ENCODE peak calls at places on chromosomes 12 and 14, in five cellular contexts. W is CD8-positive, alpha-beta T cell; K is heart left ventricle; T is right cardiac atrium; Y is H9. I is an unnamed sample.
A peak's percentile ranks its signal among the peaks of the same experiment; 100 is the strongest.

GRCh38 chr12:3261782-3262359 is 184.7 kb downstream of the TSPAN9 start:
- DNase-seq in W (no peak), K (no peak), T (peak; percentile 64), Y (no peak), I (no peak)

GRCh38 chr12:85920324-85920947 is 46.3 kb downstream of the NTS start:
- DNase-seq in W (no peak), K (no peak), T (no peak), Y (no peak), I (peak; percentile 69)

GRCh38 chr12:70798016-70798768 is 122.3 kb downstream of the PTPRR start:
- DNase-seq in W (no peak), K (no peak), T (no peak), Y (no peak), I (no peak)

GRCh38 chr12:71548906-71549305 is 109.3 kb downstream of the LGR5 start:
- DNase-seq in W (no peak), K (no peak), T (no peak), Y (no peak), I (no peak)

GRCh38 chr12:131204416-131205311 is 251.0 kb downstream of the ADGRD1 start:
- DNase-seq in W (no peak), K (no peak), T (no peak), Y (peak; percentile 35), I (no peak)

GRCh38 chr12:123077298-123078113 is 73.4 kb downstream of the PITPNM2 start:
- DNase-seq in W (no peak), K (no peak), T (no peak), Y (no peak), I (no peak)

GRCh38 chr14:75982724-75983358 is 1.0 kb upstream of the TGFB3 start:
- DNase-seq in W (no peak), K (peak; percentile 80), T (peak; percentile 87), Y (no peak), I (peak; percentile 82)

GRCh38 chr14:91264151-91265150 is 19.9 kb upstream of the GPR68 start:
- DNase-seq in W (peak; percentile 27), K (no peak), T (peak; percentile 70), Y (peak; percentile 41), I (no peak)

GRCh38 chr12:40515041-40515825 is 177.0 kb upstream of the CNTN1 start:
- DNase-seq in W (no peak), K (no peak), T (no peak), Y (no peak), I (peak; percentile 60)

GRCh38 chr14:61860294-61860918 is 98.2 kb downstream of the SNAPC1 start:
- DNase-seq in W (peak; percentile 50), K (peak; percentile 28), T (peak; percentile 67), Y (peak; percentile 67), I (peak; percentile 57)

GRCh38 chr12:93634416-93634815 is 42.8 kb upstream of the CRADD start:
- DNase-seq in W (no peak), K (no peak), T (no peak), Y (no peak), I (no peak)

GRCh38 chr12:9590441-9590840 is 17.3 kb downstream of the KLRB1 start:
- DNase-seq in W (no peak), K (no peak), T (no peak), Y (no peak), I (no peak)

GRCh38 chr12:100234591-100235304 is 32.1 kb downstream of the DEPDC4 start:
- DNase-seq in W (peak; percentile 5), K (no peak), T (no peak), Y (no peak), I (peak; percentile 72)

GRCh38 chr12:38905480-38906351 is at the start of gene CPNE8:
- DNase-seq in W (peak; percentile 11), K (peak; percentile 86), T (peak; percentile 95), Y (peak; percentile 75), I (peak; percentile 10)

GRCh38 chr12:24719293-24719721 is 229.6 kb downstream of the BCAT1 start:
- DNase-seq in W (no peak), K (no peak), T (no peak), Y (no peak), I (peak; percentile 35)

GRCh38 chr12:41452838-41453237 is 264.7 kb downstream of the PDZRN4 start:
- DNase-seq in W (no peak), K (no peak), T (no peak), Y (no peak), I (no peak)

GRCh38 chr12:50934371-50934851 is 17.9 kb upstream of the HIGD1C start:
- DNase-seq in W (no peak), K (no peak), T (no peak), Y (no peak), I (no peak)
- H3K4me1 ChIP-seq in W (no peaks in the 10 kb centered on the region), K (peaks cover 7% of the 10 kb centered on the region), T (peaks cover 6% of the 10 kb centered on the region), Y (peaks cover 6% of the 10 kb centered on the region), I (peaks cover 6% of the 10 kb centered on the region)

GRCh38 chr14:104979758-104980591 is 1.8 kb upstream of the AHNAK2 start:
- DNase-seq in W (no peak), K (peak; percentile 76), T (peak; percentile 72), Y (peak; percentile 32), I (no peak)

GRCh38 chr14:104977681-104978647 is at the start of gene AHNAK2:
- DNase-seq in W (peak; percentile 53), K (peak; percentile 75), T (peak; percentile 94), Y (peak; percentile 92), I (peak; percentile 76)

GRCh38 chr14:104977008-104977680 is 1.0 kb downstream of the AHNAK2 start:
- DNase-seq in W (no peak), K (no peak), T (peak; percentile 65), Y (no peak), I (no peak)

GRCh38 chr14:104980601-104981531 is 2.7 kb upstream of the AHNAK2 start:
- DNase-seq in W (no peak), K (no peak), T (peak; percentile 28), Y (no peak), I (no peak)

DNA sequence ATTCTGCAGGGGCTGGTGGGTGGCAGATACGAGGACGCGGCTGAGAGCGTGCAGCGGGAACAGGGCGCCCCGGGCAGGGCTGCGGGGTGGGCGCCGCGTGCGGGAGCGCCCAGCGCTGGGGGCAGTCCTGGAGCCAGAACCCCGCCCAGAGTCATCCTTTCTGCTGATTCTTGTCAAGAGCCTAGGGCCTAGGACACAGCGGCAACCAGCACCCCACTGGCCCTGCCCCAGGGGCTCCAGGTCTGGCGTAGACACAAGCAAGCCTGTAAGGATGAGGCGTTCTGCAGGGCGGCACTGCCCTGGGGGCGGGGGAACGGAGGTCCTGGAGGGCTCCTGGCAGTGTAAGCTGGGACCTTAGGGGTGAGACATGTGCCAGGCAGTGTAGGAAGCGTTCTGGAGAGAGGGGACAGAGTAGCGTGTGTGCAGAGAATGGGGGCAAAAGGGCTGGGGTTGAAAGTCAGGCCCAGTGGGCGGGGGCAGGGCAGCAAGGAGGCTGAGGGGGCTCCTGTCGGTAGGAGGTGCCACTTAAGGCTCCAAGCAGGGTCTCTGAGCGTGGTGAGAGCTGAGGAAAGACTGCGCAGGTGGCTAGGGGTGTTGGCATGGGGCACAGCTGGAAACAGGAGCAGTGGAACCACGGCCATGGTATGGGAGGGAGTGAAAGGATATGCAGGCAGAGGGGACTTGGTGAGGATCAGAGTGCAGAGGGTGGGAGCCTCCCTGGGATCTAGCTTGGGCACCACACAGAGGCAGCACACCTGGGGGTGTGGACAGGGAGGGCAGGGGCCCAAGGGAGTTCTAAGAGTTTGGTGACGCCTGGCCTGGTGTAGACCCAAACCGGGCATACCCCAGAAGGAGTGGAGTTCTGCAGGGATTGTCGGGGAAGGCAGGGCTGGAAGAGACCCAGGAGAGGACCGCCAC is 859 bp upstream of the AHNAK2 start:
- DNase-seq in W (no peak), K (no peak), T (peak; percentile 53), Y (peak; percentile 38), I (no peak)
- H3K27me3 ChIP-seq in W (peaks cover 9% of the 10 kb centered on the region), K (no peaks in the 10 kb centered on the region), T (no peaks in the 10 kb centered on the region), Y (peaks cover 14% of the 10 kb centered on the region), I (no peaks in the 10 kb centered on the region)

DNA sequence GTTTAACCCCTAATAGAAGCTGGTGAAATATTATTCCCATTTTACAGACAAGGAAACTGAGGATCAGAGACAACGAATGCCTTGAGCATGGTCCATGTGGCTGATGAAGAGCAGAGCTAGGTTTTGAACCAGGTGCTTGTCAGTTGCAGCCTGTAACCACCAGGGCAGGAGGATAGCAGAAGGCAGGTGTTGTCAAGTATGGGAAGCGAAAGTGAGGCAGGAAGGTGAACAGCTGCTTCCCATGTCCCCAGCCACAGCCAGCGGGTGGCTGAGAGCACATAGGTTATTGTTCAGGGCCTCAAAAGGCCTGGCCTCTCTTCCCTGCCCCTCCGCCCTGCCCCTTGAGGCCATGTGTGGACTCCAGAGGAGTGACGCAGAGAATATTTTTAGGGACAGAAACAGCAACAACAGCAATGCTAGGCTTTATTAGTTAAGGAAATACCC is 39.6 kb downstream of the IQSEC3 start:
- DNase-seq in W (no peak), K (peak; percentile 60), T (peak; percentile 36), Y (peak; percentile 88), I (no peak)
- H3K4me1 ChIP-seq in W (peaks cover 16% of the 10 kb centered on the region), K (no peaks in the 10 kb centered on the region), T (no peaks in the 10 kb centered on the region), Y (peaks cover 9% of the 10 kb centered on the region), I (no peaks in the 10 kb centered on the region)

GRCh38 chr12:105083551-105084105 is 630 bp downstream of the ALDH1L2 start:
- DNase-seq in W (no peak), K (peak; percentile 33), T (peak; percentile 89), Y (peak; percentile 46), I (peak; percentile 50)
- H3K27me3 ChIP-seq in W (peaks cover 25% of the 10 kb centered on the region), K (no peaks in the 10 kb centered on the region), T (no peaks in the 10 kb centered on the region), Y (no peaks in the 10 kb centered on the region), I (no peaks in the 10 kb centered on the region)

GRCh38 chr12:55708695-55709233 is 1.1 kb upstream of the ITGA7 start:
- DNase-seq in W (no peak), K (peak; percentile 80), T (peak; percentile 78), Y (no peak), I (no peak)
- H3K4me1 ChIP-seq in W (peaks cover 16% of the 10 kb centered on the region), K (peaks cover 13% of the 10 kb centered on the region), T (peaks cover 8% of the 10 kb centered on the region), Y (peaks cover 2% of the 10 kb centered on the region), I (peaks cover 14% of the 10 kb centered on the region)

GRCh38 chr14:99733551-99734405 is 49.7 kb downstream of the CYP46A1 start:
- DNase-seq in W (no peak), K (peak; percentile 71), T (peak; percentile 85), Y (peak; percentile 24), I (no peak)

GRCh38 chr14:99736600-99737371 is 52.7 kb downstream of the CYP46A1 start:
- DNase-seq in W (no peak), K (peak; percentile 81), T (peak; percentile 84), Y (no peak), I (no peak)

GRCh38 chr14:99737451-99737951 is 53.4 kb downstream of the CYP46A1 start:
- DNase-seq in W (no peak), K (peak; percentile 81), T (peak; percentile 91), Y (no peak), I (no peak)

GRCh38 chr14:99734406-99735051 is 50.4 kb downstream of the CYP46A1 start:
- DNase-seq in W (no peak), K (peak; percentile 12), T (peak; percentile 54), Y (peak; percentile 27), I (no peak)

DNA sequence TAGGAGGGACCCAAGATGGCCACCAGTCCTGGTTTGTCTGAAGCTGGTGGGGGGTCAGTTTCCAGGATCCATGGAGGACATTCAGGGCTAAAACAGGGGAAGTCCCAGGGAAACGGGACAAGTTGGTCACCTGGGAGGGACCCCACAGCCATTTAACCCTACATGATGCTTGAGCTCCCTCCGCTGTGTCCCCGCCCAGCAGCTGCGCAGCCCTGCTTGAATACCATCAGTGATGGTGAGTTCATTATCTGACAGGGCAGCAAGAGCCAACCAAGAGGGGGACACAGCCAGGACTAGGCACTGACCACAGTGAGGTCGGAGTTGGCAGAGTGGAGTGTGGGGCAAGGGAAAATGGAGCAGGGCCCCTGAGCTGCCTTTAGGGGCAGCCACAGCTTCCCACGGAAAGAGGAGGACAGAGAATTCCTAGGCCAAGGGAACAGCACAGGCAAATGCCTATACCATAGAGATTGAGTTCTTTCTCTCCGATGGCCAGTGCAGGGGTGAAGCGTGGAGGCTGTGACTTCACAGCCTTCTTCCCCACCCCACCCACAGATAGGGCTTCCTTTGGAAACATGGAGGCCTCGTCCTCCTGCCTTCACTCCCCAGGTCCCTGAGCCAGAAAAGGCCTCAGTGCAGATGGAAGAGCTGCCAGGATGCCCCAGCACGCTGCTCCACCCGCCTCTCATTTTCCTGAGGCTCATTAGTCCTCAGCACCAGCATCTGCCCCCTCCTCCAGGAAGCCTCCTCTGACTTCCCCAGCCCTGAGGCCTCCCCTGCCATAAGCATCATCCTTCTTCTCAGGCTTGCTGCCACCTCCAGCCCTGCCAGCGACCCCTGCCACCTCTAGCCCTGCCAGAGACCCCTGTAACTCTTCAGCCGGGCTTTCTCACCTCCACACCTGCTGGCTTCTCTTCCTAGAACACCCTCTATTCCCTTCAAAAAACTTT is 51.4 kb downstream of the CYP46A1 start:
- DNase-seq in W (no peak), K (no peak), T (peak; percentile 66), Y (no peak), I (no peak)
- H3K27me3 ChIP-seq in W (peaks cover 5% of the 10 kb centered on the region), K (no peaks in the 10 kb centered on the region), T (no peaks in the 10 kb centered on the region), Y (no peaks in the 10 kb centered on the region), I (no peaks in the 10 kb centered on the region)

I was measured in A673.